ENCODE peak calls at places on chromosomes 6 and 20, in seven cellular contexts. F is PC-9, O is body of pancreas, T is ascending aorta, W is heart right ventricle, Q is mesothelial cell of epicardium, G is H9. M is an unnamed sample.
A peak's percentile ranks its signal among the peaks of the same experiment; 100 is the strongest.

GRCh38 chr20:23637282-23638221 is at the start of gene CST3:
- DNase-seq in F (peak; percentile 62), O (peak; percentile 90), T (peak; percentile 55), W (peak; percentile 94), Q (peak; percentile 60), G (peak; percentile 91), M (peak; percentile 91)

GRCh38 chr6:30891816-30892553 is 7.7 kb downstream of the DDR1 start:
- DNase-seq in F (no peak), O (no peak), T (no peak), W (no peak), Q (no peak), G (peak; percentile 13), M (no peak)

GRCh38 chr20:46010491-46011405 is 2.0 kb downstream of the MMP9 start:
- DNase-seq in F (no peak), O (no peak), T (no peak), W (no peak), Q (no peak), G (no peak), M (no peak)

GRCh38 chr6:64023693-64024092 is 388.1 kb downstream of the PHF3 start:
- DNase-seq in F (no peak), O (no peak), T (no peak), W (no peak), Q (no peak), G (no peak), M (no peak)

GRCh38 chr6:44254957-44255808 is 2.1 kb downstream of the SLC35B2 start:
- DNase-seq in F (peak; percentile 55), O (no peak), T (no peak), W (no peak), Q (no peak), G (peak; percentile 72), M (no peak)

GRCh38 chr6:75363304-75363703 is 78.7 kb upstream of the TMEM30A start:
- DNase-seq in F (no peak), O (no peak), T (no peak), W (no peak), Q (no peak), G (no peak), M (no peak)

GRCh38 chr20:63058696-63059335 is 52.1 kb upstream of the BHLHE23 start:
- DNase-seq in F (no peak), O (no peak), T (no peak), W (peak; percentile 5), Q (peak; percentile 6), G (peak; percentile 25), M (peak; percentile 13)

GRCh38 chr20:9401381-9401780 is 113.0 kb upstream of the LAMP5 start:
- DNase-seq in F (no peak), O (no peak), T (no peak), W (no peak), Q (no peak), G (no peak), M (no peak)

GRCh38 chr6:26016326-26017275 is 54.0 kb downstream of the TRIM38 start:
- DNase-seq in F (no peak), O (peak; percentile 26), T (no peak), W (peak; percentile 66), Q (no peak), G (peak; percentile 56), M (no peak)

GRCh38 chr20:51541189-51542032 is 1.1 kb downstream of the NFATC2 start:
- DNase-seq in F (no peak), O (peak; percentile 92), T (peak; percentile 73), W (peak; percentile 67), Q (no peak), G (no peak), M (peak; percentile 21)

GRCh38 chr20:8583209-8584106 is 451.4 kb downstream of the PLCB1 start:
- DNase-seq in F (no peak), O (no peak), T (no peak), W (no peak), Q (no peak), G (no peak), M (no peak)

GRCh38 chr6:15399651-15400470 is 154.0 kb downstream of the JARID2 start:
- DNase-seq in F (no peak), O (peak; percentile 86), T (no peak), W (peak; percentile 67), Q (peak; percentile 50), G (no peak), M (peak; percentile 75)

GRCh38 chr6:3745566-3746118 is 5.9 kb downstream of the PXDC1 start:
- DNase-seq in F (no peak), O (no peak), T (no peak), W (no peak), Q (no peak), G (no peak), M (no peak)

GRCh38 chr6:101765281-101765680 is 371.8 kb downstream of the GRIK2 start:
- DNase-seq in F (no peak), O (no peak), T (no peak), W (no peak), Q (no peak), G (no peak), M (no peak)

GRCh38 chr6:123962508-123962907 is 158.8 kb downstream of the NKAIN2 start:
- DNase-seq in F (no peak), O (peak; percentile 98), T (no peak), W (no peak), Q (no peak), G (no peak), M (no peak)

GRCh38 chr20:52410182-52410647 is 218.6 kb upstream of the ZFP64 start:
- DNase-seq in F (no peak), O (no peak), T (no peak), W (no peak), Q (peak; percentile 22), G (no peak), M (no peak)

GRCh38 chr20:39600156-39600555 is 638.0 kb downstream of the DHX35 start:
- DNase-seq in F (no peak), O (no peak), T (no peak), W (no peak), Q (no peak), G (no peak), M (no peak)

GRCh38 chr6:16948376-16948775 is 153.5 kb upstream of the STMND1 start:
- DNase-seq in F (no peak), O (no peak), T (no peak), W (no peak), Q (no peak), G (no peak), M (no peak)

GRCh38 chr20:34022154-34022842 is 28.6 kb downstream of the RALY start:
- DNase-seq in F (no peak), O (no peak), T (no peak), W (no peak), Q (no peak), G (no peak), M (no peak)

GRCh38 chr20:8357703-8358102 is 225.6 kb downstream of the PLCB1 start:
- DNase-seq in F (no peak), O (no peak), T (no peak), W (no peak), Q (no peak), G (no peak), M (no peak)

GRCh38 chr6:163284151-163284550 is 130.4 kb upstream of the QKI start:
- DNase-seq in F (no peak), O (no peak), T (no peak), W (no peak), Q (no peak), G (no peak), M (no peak)

GRCh38 chr6:111727798-111728197 is 122.1 kb upstream of the TRAF3IP2 start:
- DNase-seq in F (no peak), O (no peak), T (no peak), W (no peak), Q (no peak), G (no peak), M (no peak)

GRCh38 chr20:5448449-5449118 is 131.8 kb upstream of the PROKR2 start:
- DNase-seq in F (peak; percentile 33), O (peak; percentile 69), T (no peak), W (no peak), Q (no peak), G (peak; percentile 77), M (peak; percentile 73)

GRCh38 chr6:26322645-26323482 is 42.1 kb upstream of the BTN3A2 start:
- DNase-seq in F (peak; percentile 88), O (peak; percentile 23), T (no peak), W (no peak), Q (no peak), G (peak; percentile 57), M (no peak)

GRCh38 chr6:149961728-149962425 is 1.9 kb upstream of the ULBP1 start:
- DNase-seq in F (no peak), O (no peak), T (no peak), W (no peak), Q (no peak), G (peak; percentile 64), M (no peak)
- TF ChIP-seq CTCF in F (peak; percentile 41), O (no peak), T (no peak), W (no peak), Q (no peak), G (peak; percentile 59), M (no peak)

DNA sequence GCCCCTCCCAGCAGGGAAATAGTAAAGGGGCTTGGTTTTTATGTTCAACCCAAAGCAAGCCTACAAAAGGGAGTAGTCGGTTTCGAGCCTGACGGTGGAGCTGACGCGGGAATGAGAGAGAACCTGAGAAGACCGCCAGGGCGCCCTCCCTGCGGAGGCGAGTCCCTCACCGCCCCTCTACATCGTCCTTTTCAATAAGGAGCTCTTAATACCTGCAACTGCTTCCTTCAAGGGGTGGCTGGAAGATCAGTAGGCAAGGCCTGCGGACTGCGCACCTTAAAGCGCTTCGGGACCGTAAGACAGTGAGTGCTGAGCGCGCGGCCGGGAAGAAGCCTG is 709 bp upstream of the ZNF76 start:
- DNase-seq in F (peak; percentile 40), O (peak; percentile 37), T (no peak), W (no peak), Q (peak; percentile 42), G (no peak), M (no peak)
- TF ChIP-seq CTCF in F (no peak), O (no peak), T (no peak), W (no peak), Q (no peak), G (peak; percentile 33), M (no peak)

DNA sequence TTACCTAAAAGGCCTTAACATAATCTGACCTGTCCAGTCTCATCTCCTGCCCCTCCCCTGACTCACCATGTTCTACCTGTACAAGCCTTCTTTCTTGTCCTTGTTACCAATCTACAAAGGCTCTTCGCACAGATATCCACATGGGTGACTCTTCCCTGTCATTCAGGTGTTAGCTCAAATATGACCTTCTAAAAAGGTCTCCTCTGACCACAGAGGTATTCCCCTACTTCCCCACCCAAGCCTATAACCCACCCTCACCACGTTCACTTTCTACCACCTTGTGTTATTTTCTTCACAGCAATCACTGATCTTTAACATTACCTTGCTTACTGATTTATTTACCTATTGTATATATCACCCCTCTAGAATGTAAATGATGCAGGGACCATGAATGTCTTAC is 96.7 kb downstream of the BTBD9 start:
- DNase-seq in F (no peak), O (no peak), T (no peak), W (no peak), Q (no peak), G (no peak), M (no peak)
- TF ChIP-seq CTCF in F (no peak), O (no peak), T (no peak), W (no peak), Q (no peak), G (no peak), M (no peak)

DNA sequence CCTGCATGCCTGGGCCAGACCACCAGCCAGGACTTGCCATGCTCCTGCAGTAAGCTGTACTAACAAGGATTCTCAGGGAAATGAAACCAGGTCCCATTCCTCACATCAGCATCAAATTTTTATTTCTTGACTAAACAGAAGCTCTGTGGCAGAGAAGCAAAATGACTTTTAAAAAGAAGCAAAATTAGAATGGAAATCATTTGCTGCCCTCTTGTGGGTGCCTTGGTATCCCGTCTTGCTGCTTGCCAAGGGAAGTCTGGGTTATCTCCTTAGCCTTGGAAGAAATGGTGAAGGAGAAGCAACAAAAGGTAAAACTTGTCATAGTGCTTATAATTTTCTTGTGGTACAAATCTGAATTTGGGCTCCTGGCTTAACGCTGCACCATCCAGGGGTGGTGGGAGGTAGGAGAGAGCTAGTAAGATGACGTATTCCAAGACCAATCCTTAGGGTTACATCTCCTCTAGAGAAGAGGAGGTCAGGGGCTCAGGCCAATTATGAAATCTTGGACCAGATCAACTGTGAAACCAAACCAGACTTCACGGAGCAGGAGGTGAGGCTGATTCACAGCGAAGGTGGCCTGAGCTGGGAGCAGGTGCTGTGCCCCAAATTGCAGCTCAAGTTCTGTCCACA is 107.5 kb downstream of the FAXC start:
- DNase-seq in F (no peak), O (peak; percentile 6), T (no peak), W (no peak), Q (no peak), G (peak; percentile 45), M (peak; percentile 36)
- TF ChIP-seq CTCF in F (peak; percentile 67), O (no peak), T (no peak), W (peak; percentile 41), Q (no peak), G (peak; percentile 78), M (peak; percentile 53)

M was measured in glutamatergic neuron.